ENCODE peak calls at places on chromosomes 13 and 19, in nine cellular contexts. C, E, K, U, P, V, A, H and N are unnamed samples. For H3K4me1, the result is how much of the 10 kb centered on the place peaks cover.

GRCh38 chr19:38852231-38853044 is 2.7 kb upstream of the HNRNPL start:
- DNase-seq in C (peak), E (peak), K (peak), U (peak), P (peak), V (peak), A (peak), H (peak), N (peak)

GRCh38 chr19:38949580-38950367 is 19.0 kb downstream of the MRPS12 start:
- DNase-seq in C (no peak), E (peak), K (peak), U (peak), P (peak), V (peak), A (peak), H (peak), N (peak)

GRCh38 chr13:110593430-110594130 is 21.8 kb upstream of the NAXD start:
- DNase-seq in C (peak), E (no peak), K (no peak), U (no peak), P (peak), V (no peak), A (peak), H (no peak), N (peak)

GRCh38 chr19:39430675-39431593 is 4.8 kb downstream of the RPS16 start:
- DNase-seq in C (peak), E (no peak), K (peak), U (peak), P (peak), V (no peak), A (peak), H (no peak), N (peak)

GRCh38 chr19:20325151-20325550 is 158.1 kb downstream of the ZNF486 start:
- DNase-seq in C (no peak), E (no peak), K (no peak), U (no peak), P (no peak), V (no peak), A (no peak), H (no peak), N (no peak)

GRCh38 chr19:17205237-17206140 is 9.7 kb upstream of the USE1 start:
- DNase-seq in C (peak), E (peak), K (no peak), U (peak), P (peak), V (peak), A (peak), H (no peak), N (no peak)

GRCh38 chr13:40445557-40445990 is 220.9 kb downstream of the FOXO1 start:
- DNase-seq in C (no peak), E (peak), K (peak), U (peak), P (peak), V (no peak), A (peak), H (peak), N (peak)

GRCh38 chr19:33720691-33721682 is 75.7 kb upstream of the KCTD15 start:
- DNase-seq in C (peak), E (no peak), K (no peak), U (peak), P (no peak), V (no peak), A (no peak), H (peak), N (no peak)

GRCh38 chr19:19475845-19476828 is 39.2 kb downstream of the TSSK6 start:
- DNase-seq in C (peak), E (no peak), K (no peak), U (no peak), P (peak), V (no peak), A (no peak), H (no peak), N (no peak)

GRCh38 chr19:33727331-33728028 is 69.2 kb upstream of the KCTD15 start:
- DNase-seq in C (no peak), E (no peak), K (no peak), U (peak), P (no peak), V (no peak), A (no peak), H (peak), N (no peak)

GRCh38 chr19:32070101-32070500 is 275.3 kb upstream of the ZNF507 start:
- DNase-seq in C (no peak), E (no peak), K (no peak), U (no peak), P (no peak), V (no peak), A (no peak), H (no peak), N (no peak)

GRCh38 chr13:43835701-43836100 is 43.8 kb downstream of the CCDC122 start:
- DNase-seq in C (no peak), E (no peak), K (no peak), U (no peak), P (no peak), V (no peak), A (no peak), H (no peak), N (no peak)

GRCh38 chr19:47615714-47616113 is 6.8 kb downstream of the BICRA start:
- DNase-seq in C (no peak), E (no peak), K (no peak), U (no peak), P (no peak), V (no peak), A (no peak), H (no peak), N (no peak)

GRCh38 chr19:5132698-5133651 is 164.1 kb downstream of the KDM4B start:
- DNase-seq in C (no peak), E (no peak), K (no peak), U (no peak), P (no peak), V (no peak), A (no peak), H (no peak), N (no peak)

GRCh38 chr19:39237200-39238184 is 7.3 kb downstream of the IFNL3 start:
- DNase-seq in C (peak), E (peak), K (no peak), U (peak), P (peak), V (no peak), A (no peak), H (peak), N (no peak)

GRCh38 chr13:25018729-25019115 is 77.2 kb upstream of the PABPC3 start:
- DNase-seq in C (peak), E (no peak), K (no peak), U (no peak), P (peak), V (no peak), A (no peak), H (no peak), N (no peak)

GRCh38 chr13:28558126-28558525 is 63.2 kb upstream of the FLT1 start:
- DNase-seq in C (no peak), E (no peak), K (no peak), U (no peak), P (no peak), V (no peak), A (peak), H (no peak), N (no peak)

GRCh38 chr13:113291997-113292862 is 4.8 kb upstream of the LAMP1 start:
- DNase-seq in C (no peak), E (no peak), K (no peak), U (peak), P (peak), V (no peak), A (peak), H (no peak), N (no peak)

GRCh38 chr19:7230826-7231225 is 63.4 kb downstream of the INSR start:
- DNase-seq in C (no peak), E (peak), K (peak), U (peak), P (no peak), V (peak), A (no peak), H (no peak), N (no peak)
- H3K4me1 ChIP-seq in C (under half), E (half or more), K (under half), U (under half), P (under half), V (under half), A (under half), H (under half), N (under half)

GRCh38 chr19:49513746-49514118 is 1.3 kb downstream of the FCGRT start:
- DNase-seq in C (no peak), E (no peak), K (no peak), U (no peak), P (no peak), V (no peak), A (no peak), H (peak), N (no peak)

GRCh38 chr19:49512970-49513745 is 697 bp downstream of the FCGRT start:
- DNase-seq in C (no peak), E (peak), K (no peak), U (peak), P (peak), V (peak), A (peak), H (peak), N (no peak)

GRCh38 chr19:49514151-49514550 is 1.7 kb downstream of the FCGRT start:
- DNase-seq in C (no peak), E (peak), K (no peak), U (peak), P (no peak), V (no peak), A (no peak), H (no peak), N (no peak)

GRCh38 chr19:49518033-49518432 is 5.6 kb downstream of the FCGRT start:
- DNase-seq in C (no peak), E (no peak), K (no peak), U (no peak), P (no peak), V (no peak), A (no peak), H (no peak), N (no peak)

DNA sequence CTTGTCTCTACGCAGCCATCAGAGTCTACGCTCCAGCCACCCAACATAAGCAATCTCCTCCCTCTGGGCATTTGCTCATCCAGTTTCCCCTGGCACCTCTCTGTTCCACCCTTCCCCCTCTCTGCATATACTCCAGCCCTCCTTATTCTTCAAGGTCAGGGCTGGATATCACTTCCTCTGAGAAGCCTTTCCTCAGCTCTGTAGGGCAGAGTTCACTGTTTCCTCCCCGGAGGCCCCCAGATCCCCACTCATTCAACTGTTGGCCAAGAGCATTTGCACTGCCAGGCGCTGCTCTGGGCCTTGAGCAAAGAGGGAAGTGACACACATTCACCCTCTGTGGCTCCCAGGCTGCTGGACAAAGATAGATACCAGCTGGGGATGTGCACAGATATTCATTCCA is 3.3 kb downstream of the FCGRT start:
- DNase-seq in C (no peak), E (no peak), K (peak), U (peak), P (no peak), V (peak), A (peak), H (no peak), N (no peak)
- H3K27ac ChIP-seq in C (no peak), E (peak), K (no peak), U (no peak), P (no peak), V (peak), A (no peak), H (no peak), N (no peak)

DNA sequence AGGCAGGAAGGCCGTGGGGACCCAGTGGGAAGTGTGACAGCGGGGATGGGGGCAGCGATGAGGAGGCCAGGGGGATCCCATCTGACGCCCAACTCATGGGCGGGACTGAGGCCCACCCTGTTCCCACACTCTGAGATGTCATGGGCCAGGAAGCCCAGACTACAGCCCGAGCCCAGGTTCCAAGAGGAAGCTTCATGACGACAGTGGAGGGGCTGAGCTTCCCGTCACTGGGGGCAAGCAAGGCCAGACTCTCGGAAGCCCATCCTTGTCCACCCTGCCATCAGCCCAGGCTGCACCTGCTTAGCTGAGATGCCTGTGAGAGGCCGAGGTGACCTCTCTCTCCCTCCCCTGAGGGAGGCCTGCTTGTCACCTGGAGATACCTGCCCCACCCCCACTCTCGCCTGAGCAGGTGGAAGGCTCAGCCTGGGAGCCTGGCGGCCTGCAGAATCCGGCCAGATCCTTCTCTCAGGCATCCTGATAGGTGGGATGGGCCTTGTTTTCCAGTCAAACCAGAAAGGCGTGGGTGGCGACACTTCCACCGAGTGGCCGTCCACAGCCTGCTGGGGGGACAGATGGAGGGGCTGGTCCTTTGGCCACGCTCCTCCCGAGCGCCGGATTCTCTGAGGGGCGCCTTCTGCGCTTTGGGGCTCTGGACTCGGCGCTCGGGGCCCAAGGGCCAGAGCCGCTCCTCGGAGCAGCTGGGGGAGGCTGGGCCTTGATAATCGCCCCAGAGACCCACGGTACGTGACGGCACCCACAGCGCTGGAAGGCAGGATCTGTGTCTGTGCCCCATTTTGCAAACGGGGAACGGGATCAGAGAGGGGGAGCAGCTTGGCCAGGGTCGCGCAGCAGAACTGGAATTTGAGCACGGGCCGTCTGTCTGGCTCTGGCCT is 4.8 kb downstream of the ZBTB7A start:
- DNase-seq in C (no peak), E (peak), K (no peak), U (peak), P (peak), V (peak), A (no peak), H (peak), N (peak)
- H3K4me3 ChIP-seq in C (peak), E (peak), K (peak), U (peak), P (no peak), V (peak), A (no peak), H (no peak), N (no peak)

GRCh38 chr13:46595918-46596315 is 42.9 kb downstream of the LRCH1 start:
- DNase-seq in C (no peak), E (no peak), K (no peak), U (no peak), P (no peak), V (no peak), A (no peak), H (no peak), N (no peak)
- H3K4me1 ChIP-seq in C (under half), E (half or more), K (under half), U (half or more), P (under half), V (under half), A (under half), H (half or more), N (under half)

GRCh38 chr13:95728957-95729356 is 52.0 kb downstream of the DNAJC3 start:
- DNase-seq in C (no peak), E (no peak), K (no peak), U (no peak), P (no peak), V (no peak), A (no peak), H (no peak), N (no peak)
- H3K27ac ChIP-seq in C (no peak), E (no peak), K (no peak), U (no peak), P (no peak), V (no peak), A (no peak), H (no peak), N (no peak)

GRCh38 chr13:30618938-30619289 is 1.2 kb downstream of the USPL1 start:
- DNase-seq in C (no peak), E (no peak), K (no peak), U (no peak), P (no peak), V (no peak), A (no peak), H (no peak), N (no peak)

GRCh38 chr13:30616927-30617314 is 799 bp upstream of the USPL1 start:
- DNase-seq in C (peak), E (peak), K (peak), U (no peak), P (peak), V (peak), A (peak), H (no peak), N (peak)

GRCh38 chr13:30618186-30618937 is 642 bp downstream of the USPL1 start:
- DNase-seq in C (no peak), E (peak), K (peak), U (no peak), P (no peak), V (peak), A (peak), H (peak), N (no peak)

GRCh38 chr13:30617315-30618185 is at the start of gene USPL1:
- DNase-seq in C (peak), E (peak), K (peak), U (peak), P (peak), V (peak), A (peak), H (peak), N (peak)

GRCh38 chr13:30615851-30616311 is 1.8 kb upstream of the USPL1 start:
- DNase-seq in C (no peak), E (no peak), K (no peak), U (no peak), P (no peak), V (no peak), A (peak), H (no peak), N (peak)
- H3K4me3 ChIP-seq in C (peak), E (peak), K (peak), U (peak), P (peak), V (peak), A (peak), H (peak), N (peak)

GRCh38 chr19:42204684-42205083 is 12.8 kb downstream of the DEDD2 start:
- DNase-seq in C (no peak), E (no peak), K (no peak), U (no peak), P (peak), V (no peak), A (no peak), H (peak), N (no peak)
- H3K4me1 ChIP-seq in C (under half), E (under half), K (under half), U (under half), P (under half), V (under half), A (under half), H (under half), N (under half)

GRCh38 chr19:1854032-1854541 is 5.8 kb upstream of the REXO1 start:
- DNase-seq in C (no peak), E (no peak), K (no peak), U (no peak), P (no peak), V (peak), A (no peak), H (no peak), N (no peak)
- H3K27ac ChIP-seq in C (peak), E (peak), K (no peak), U (no peak), P (no peak), V (peak), A (no peak), H (no peak), N (no peak)

GRCh38 chr19:13097331-13098258 is 5.1 kb downstream of the LYL1 start:
- DNase-seq in C (no peak), E (no peak), K (peak), U (peak), P (peak), V (peak), A (peak), H (peak), N (no peak)

GRCh38 chr19:13096968-13097330 is 5.7 kb downstream of the LYL1 start:
- DNase-seq in C (no peak), E (no peak), K (no peak), U (no peak), P (no peak), V (no peak), A (no peak), H (no peak), N (no peak)

GRCh38 chr19:13095393-13095784 is 7.3 kb downstream of the LYL1 start:
- DNase-seq in C (no peak), E (no peak), K (no peak), U (no peak), P (peak), V (no peak), A (no peak), H (peak), N (no peak)

GRCh38 chr19:13094771-13095392 is 7.8 kb downstream of the LYL1 start:
- DNase-seq in C (no peak), E (no peak), K (no peak), U (no peak), P (peak), V (no peak), A (peak), H (no peak), N (no peak)

DNA sequence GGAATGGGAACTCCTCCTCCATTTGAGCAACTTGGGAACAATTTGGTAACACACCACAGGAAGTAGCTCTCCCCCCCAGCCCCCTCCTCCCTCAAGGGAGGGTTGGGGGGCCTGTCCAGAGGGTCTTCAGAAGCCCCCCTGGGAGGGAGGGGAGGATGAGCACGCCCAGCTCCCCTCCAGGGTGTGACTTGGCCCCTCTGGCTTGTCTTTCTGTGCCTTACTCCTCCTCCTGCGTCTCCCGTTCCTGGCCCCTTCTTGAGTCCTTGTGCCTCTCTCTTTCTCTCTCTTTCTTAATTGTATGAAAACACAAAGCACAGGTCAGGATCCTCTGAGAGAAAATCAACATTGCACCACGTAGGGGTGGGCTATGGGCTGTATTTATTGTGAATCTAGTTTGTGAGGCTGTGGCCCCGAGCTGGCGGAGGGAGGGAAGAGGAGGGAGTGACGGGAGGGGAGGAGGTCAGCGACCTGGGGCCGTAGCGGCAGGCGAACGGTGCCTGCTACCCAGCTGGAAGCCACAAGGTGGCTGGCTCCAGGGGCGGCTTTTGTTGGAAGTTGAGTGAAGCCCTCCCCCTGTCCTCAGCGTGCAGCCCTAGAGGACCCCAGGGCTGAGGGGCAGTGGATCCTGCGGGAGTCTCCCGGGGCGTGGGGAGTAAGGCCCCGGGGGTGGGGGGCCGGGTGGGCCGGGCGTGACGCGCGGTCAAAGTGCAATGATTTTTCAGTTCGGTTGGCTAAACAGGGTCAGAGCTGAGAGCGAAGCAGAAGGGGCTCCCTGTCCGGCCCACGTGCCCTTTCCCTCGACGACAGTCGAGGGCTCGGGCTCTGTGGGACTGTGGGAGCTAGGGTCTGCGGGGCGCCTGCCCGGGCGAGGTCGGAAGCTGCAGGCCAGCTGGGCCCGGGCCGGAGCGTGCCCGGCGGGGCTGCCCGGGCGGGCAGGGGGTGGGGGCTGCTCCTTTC is 6.4 kb downstream of the LYL1 start:
- DNase-seq in C (peak), E (no peak), K (no peak), U (no peak), P (peak), V (peak), A (peak), H (no peak), N (no peak)
- H3K4me3 ChIP-seq in C (no peak), E (no peak), K (peak), U (peak), P (peak), V (peak), A (no peak), H (peak), N (no peak)